ENCODE peak calls at places on chromosomes 7 and 10, in ten cellular contexts. Q, A, W, Z, I, P, U, M, L and T are unnamed samples.

GRCh38 chr10:63103971-63104409 is 29.1 kb upstream of the NRBF2 start:
- DNase-seq in M (no peak), L (peak; percentile 75), Q (no peak), A (peak; percentile 24), W (no peak), P (no peak), Z (no peak), I (no peak), U (no peak), T (no peak)

GRCh38 chr10:30055094-30055701 is 4.2 kb downstream of the JCAD start:
- DNase-seq in L (no peak), P (peak; percentile 79), Q (no peak), Z (no peak), M (no peak), I (no peak), W (no peak), U (no peak), A (no peak), T (no peak)

GRCh38 chr7:45219130-45219529 is 61.5 kb downstream of the RAMP3 start:
- DNase-seq in A (no peak), M (no peak), P (no peak), Z (no peak), L (peak; percentile 19), U (peak; percentile 77), I (no peak), W (no peak), Q (no peak), T (no peak)

GRCh38 chr10:72499697-72500096 is 126.2 kb downstream of the MICU1 start:
- DNase-seq in L (no peak), M (no peak), A (no peak), Q (no peak), P (no peak), U (no peak), Z (no peak), I (no peak), W (no peak), T (no peak)

GRCh38 chr10:7362451-7362850 is 48.4 kb downstream of the SFMBT2 start:
- DNase-seq in L (no peak), P (peak; percentile 36), I (no peak), W (no peak), M (no peak), U (no peak), Z (no peak), Q (no peak), A (no peak), T (no peak)

GRCh38 chr7:77409739-77410545 is 6.2 kb downstream of the GSAP start:
- DNase-seq in L (no peak), P (no peak), A (no peak), Z (no peak), I (peak; percentile 25), M (no peak), W (peak; percentile 40), U (no peak), Q (no peak), T (no peak)

GRCh38 chr7:85000973-85001372 is 185.9 kb downstream of the SEMA3D start:
- DNase-seq in W (peak; percentile 37), L (no peak), I (no peak), Q (no peak), P (no peak), A (no peak), Z (no peak), M (no peak), U (peak; percentile 75), T (no peak)

GRCh38 chr10:113543455-113543955 is 9.3 kb upstream of the HABP2 start:
- DNase-seq in W (no peak), L (no peak), A (no peak), I (no peak), M (no peak), Q (no peak), U (no peak), P (no peak), Z (no peak), T (no peak)

GRCh38 chr10:58647770-58648169 is 135.1 kb downstream of the BICC1 start:
- DNase-seq in L (no peak), I (no peak), W (peak; percentile 57), Q (no peak), M (no peak), U (no peak), P (no peak), A (no peak), Z (no peak), T (no peak)

GRCh38 chr10:129881641-129882040 is 82.4 kb downstream of the EBF3 start:
- DNase-seq in M (no peak), Z (no peak), L (no peak), A (no peak), P (no peak), I (no peak), U (no peak), Q (no peak), W (no peak), T (no peak)

GRCh38 chr10:102632394-102633062 is 11.8 kb upstream of the TRIM8 start:
- DNase-seq in W (no peak), P (peak; percentile 44), Q (no peak), L (no peak), M (no peak), U (no peak), I (peak; percentile 71), Z (no peak), A (no peak), T (no peak)

GRCh38 chr7:156751319-156751718 is 110.7 kb downstream of the RNF32 start:
- DNase-seq in Q (peak; percentile 9), M (no peak), A (peak; percentile 13), Z (peak; percentile 23), I (no peak), L (no peak), P (peak; percentile 71), W (peak; percentile 95), U (no peak), T (no peak)

GRCh38 chr10:22341190-22341935 is 3.9 kb upstream of the SPAG6 start:
- DNase-seq in A (no peak), P (peak; percentile 28), W (no peak), U (no peak), M (no peak), Z (no peak), Q (no peak), I (no peak), L (no peak), T (no peak)

GRCh38 chr7:13240349-13240748 is 552.9 kb downstream of the ARL4A start:
- DNase-seq in L (no peak), U (no peak), M (no peak), Z (no peak), I (no peak), Q (no peak), W (peak; percentile 96), A (no peak), P (no peak), T (no peak)

GRCh38 chr10:100912609-100913469 is at the start of gene SLF2:
- DNase-seq in A (peak; percentile 89), U (peak; percentile 98), I (peak; percentile 99), Z (peak; percentile 90), W (peak; percentile 97), Q (peak; percentile 78), M (peak; percentile 98), L (peak; percentile 99), P (peak; percentile 99), T (peak; percentile 100)